ENCODE peak calls at places on chromosomes 7 and 10, in four cellular contexts. V is H1, D is HepG2, A is K562. X is an unnamed sample.

GRCh38 chr10:6713716-6714115 is 133.6 kb upstream of the PRKCQ start:
- DNase-seq in V (no peak), D (no peak), A (no peak), X (no peak)

GRCh38 chr7:73933091-73933490 is 72.1 kb downstream of the TMEM270 start:
- DNase-seq in V (no peak), D (no peak), A (no peak), X (no peak)

GRCh38 chr7:24370541-24370940 is 86.6 kb downstream of the NPY start:
- DNase-seq in V (no peak), D (no peak), A (no peak), X (no peak)

GRCh38 chr10:68330852-68331454 is 911 bp upstream of the HNRNPH3 start:
- DNase-seq in V (no peak), D (no peak), A (no peak), X (no peak)

GRCh38 chr7:12127490-12127889 is 83.6 kb upstream of the TMEM106B start:
- DNase-seq in V (no peak), D (peak; percentile 0), A (no peak), X (no peak)

GRCh38 chr7:2645274-2645868 is 13.6 kb downstream of the TTYH3 start:
- DNase-seq in V (no peak), D (no peak), A (no peak), X (no peak)

GRCh38 chr7:1352656-1353286 is 106.5 kb downstream of the MICALL2 start:
- DNase-seq in V (no peak), D (no peak), A (no peak), X (no peak)

GRCh38 chr7:74656421-74656910 is 1.1 kb upstream of the GTF2I start:
- DNase-seq in V (no peak), D (peak; percentile 51), A (peak; percentile 64), X (peak; percentile 52)

GRCh38 chr7:108014200-108014599 is 11.2 kb upstream of the LAMB1 start:
- DNase-seq in V (no peak), D (no peak), A (no peak), X (no peak)

GRCh38 chr7:157985636-157986035 is 602.0 kb downstream of the PTPRN2 start:
- DNase-seq in V (no peak), D (no peak), A (no peak), X (no peak)

GRCh38 chr7:133853706-133854276 is 273.3 kb upstream of the LRGUK start:
- DNase-seq in V (peak; percentile 21), D (peak; percentile 47), A (peak; percentile 35), X (peak; percentile 27)

GRCh38 chr10:36256166-36256565 is 614.1 kb upstream of the FZD8 start:
- DNase-seq in V (no peak), D (no peak), A (no peak), X (peak; percentile 40)

DNA sequence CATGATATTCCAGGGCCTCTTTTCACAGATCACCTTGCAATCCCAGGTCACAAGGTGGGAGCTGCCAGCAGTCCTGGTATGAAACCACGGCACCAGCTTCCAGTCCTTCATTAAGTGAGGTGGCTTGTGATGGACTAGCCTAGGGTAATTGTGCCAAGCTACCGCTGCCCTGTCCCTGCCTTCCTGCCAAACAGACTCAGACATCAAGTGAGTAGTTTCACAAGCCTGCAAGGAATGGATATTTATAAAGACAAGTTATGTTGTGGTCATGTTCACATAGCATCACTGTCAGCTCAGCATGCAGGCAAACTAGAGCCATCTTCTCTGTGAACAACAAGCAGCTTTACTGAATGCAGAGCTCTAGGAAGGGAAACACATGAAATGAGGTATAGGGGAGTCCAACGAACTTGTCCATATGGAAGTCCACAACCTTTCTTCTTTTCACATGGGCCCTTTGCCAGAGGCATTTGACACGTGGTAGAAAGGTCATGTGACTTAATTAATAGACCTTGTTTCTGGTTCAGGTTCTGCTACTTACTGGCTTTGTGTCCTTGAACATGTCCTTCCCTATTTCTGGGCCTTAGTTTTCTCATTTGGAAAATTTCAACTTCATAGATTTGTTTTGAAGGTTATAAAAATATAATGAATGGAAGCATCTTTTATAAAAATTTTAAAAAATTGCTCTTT is 1061.2 kb downstream of the KCNMA1 start:
- DNase-seq in V (no peak), D (no peak), A (no peak), X (no peak)
- H3K9ac ChIP-seq in V (no peak overlapping the region), D (no peak overlapping the region), A (no peak overlapping the region), X (no peak overlapping the region)

DNA sequence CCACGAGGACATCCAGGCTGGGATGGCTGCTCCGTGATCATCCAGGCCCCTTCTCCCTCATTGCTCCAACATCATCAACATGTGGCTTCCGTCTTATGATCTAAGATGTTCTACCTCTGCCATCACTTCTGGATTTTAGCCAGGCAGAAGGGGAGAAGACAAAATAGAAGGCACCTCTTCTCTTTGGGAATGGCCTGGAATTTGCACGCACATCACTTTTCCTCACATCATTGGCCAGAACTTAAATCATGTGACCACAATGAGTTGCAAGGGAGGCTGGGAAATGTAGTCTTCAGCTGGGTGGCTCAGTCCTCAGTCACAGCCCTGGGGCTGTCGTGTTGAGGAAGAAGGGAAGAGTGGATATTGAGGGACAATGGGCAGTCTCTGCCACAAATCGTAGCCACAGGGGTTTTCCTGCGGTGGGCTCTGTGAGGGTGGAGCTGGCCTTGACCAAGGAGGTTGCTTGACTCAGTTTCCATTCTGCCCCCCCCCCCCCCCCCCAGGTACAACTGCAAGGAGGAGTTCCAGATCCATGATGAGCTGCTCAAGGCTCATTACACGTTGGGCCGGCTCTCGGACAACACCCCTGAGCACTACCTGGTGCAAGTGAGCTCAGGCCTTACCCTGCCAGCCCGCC is 50.3 kb downstream of the PALD1 start:
- DNase-seq in V (no peak), D (peak; percentile 34), A (peak; percentile 69), X (peak; percentile 52)
- TF ChIP-seq JUN in V (no peak), D (no peak), A (peak; percentile 10), X (no peak)

DNA sequence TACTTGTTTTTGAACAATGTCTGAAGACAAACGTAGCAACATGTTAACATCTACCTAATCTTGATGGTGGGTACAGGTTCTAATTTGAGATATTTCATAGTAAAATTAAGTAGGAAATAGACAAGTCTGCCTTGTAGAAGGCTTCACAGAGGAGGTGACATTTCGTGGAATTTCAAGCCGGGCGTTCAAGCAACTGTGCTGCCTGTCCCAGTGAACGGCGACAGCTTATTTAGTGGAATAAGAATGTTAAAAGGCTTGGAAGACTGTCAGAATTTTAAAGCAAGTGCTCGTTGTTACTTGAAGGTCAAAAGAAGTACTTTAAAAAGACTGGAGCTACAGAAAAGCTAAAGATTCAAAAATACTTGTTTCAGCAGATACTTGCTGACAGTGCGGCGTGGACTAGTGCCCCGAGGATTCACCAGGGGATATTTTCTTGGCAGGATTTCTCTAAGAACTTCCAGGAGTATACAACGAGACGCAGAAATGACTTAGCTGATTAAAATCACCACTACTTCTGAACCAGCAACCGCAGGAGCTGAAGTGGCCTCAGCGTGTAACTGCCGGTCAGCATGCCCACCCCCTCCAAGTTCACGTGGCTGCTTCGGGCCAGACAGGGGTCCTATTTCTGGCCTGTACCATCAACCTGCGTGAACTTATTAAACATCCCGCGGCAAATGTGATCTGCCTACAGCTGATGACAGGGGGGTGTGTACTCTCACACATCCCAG is 46.5 kb downstream of the CTBP2 start:
- DNase-seq in V (no peak), D (no peak), A (peak; percentile 18), X (no peak)
- H3K9ac ChIP-seq in V (no peak overlapping the region), D (no peak overlapping the region), A (peak overlapping the region; percentile 82), X (no peak overlapping the region)

DNA sequence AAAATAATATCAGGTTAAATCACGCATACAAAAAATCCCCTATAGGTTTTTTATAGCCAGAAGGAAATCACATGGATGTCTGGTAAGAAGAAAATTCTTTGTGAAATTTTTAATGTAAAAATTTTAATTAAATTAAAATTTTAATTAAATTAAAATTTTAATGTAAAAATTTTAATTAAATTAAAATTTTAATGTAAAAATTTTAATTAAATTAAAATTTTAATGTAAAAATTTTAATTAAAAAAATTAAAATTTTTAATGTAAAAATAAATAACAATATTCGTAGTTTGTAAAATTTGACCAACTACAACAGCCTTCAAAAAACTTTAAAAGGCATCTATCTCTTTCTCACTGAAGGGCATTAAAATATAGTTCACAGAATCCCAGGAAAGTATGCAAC is 61.5 kb downstream of the CTTNBP2 start:
- DNase-seq in V (no peak), D (no peak), A (no peak), X (no peak)
- TF ChIP-seq JUN in V (no peak), D (no peak), A (no peak), X (no peak)

GRCh38 chr7:137980308-137980707 is 21.6 kb downstream of the CREB3L2 start:
- DNase-seq in V (no peak), D (no peak), A (no peak), X (no peak)

GRCh38 chr7:137977173-137977572 is 24.7 kb downstream of the CREB3L2 start:
- DNase-seq in V (no peak), D (no peak), A (no peak), X (no peak)

GRCh38 chr7:137976700-137977099 is 25.2 kb downstream of the CREB3L2 start:
- DNase-seq in V (no peak), D (no peak), A (peak; percentile 58), X (no peak)

GRCh38 chr7:137981175-137981574 is 20.7 kb downstream of the CREB3L2 start:
- DNase-seq in V (no peak), D (no peak), A (no peak), X (no peak)

DNA sequence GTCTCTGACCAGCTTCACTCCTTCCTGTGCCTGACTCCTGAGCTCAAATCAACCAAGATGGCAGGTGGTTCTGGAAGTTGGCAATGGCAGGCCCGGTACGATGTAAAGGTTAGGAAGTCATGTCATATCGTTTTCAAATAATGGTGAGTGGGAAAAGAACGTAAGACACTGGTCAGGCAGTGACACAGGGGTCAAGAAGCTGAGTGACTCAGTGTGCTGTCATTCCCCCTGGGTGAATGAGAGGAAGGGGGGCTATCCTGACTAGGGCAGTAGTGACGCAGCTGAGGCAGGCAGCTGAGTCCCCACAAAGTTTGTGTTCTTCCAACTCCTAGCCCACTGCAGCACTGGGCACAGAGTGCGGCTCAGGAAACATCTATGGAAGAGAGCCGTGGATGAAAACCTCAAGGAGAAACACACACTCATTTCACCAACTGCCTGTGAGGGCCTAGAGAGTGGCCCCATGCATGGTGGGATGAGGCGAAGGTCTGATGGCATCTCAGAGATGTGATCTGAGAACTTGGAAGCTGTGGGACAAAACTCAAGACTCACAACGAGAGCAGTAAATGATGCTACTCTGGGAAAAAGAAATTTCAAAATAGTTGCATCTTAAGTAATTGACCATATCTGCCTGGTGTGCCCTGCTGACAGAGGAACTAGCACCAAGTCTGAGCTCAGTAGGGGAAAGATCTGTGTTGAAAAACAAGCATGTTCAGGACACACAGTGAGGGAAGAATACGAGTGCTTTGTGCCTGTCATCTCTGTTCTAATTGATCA is 23.2 kb downstream of the CREB3L2 start:
- DNase-seq in V (no peak), D (no peak), A (peak; percentile 62), X (peak; percentile 95)
- H3K9ac ChIP-seq in V (no peak overlapping the region), D (no peak overlapping the region), A (peak overlapping the region; percentile 62), X (peak overlapping the region; percentile 18)

DNA sequence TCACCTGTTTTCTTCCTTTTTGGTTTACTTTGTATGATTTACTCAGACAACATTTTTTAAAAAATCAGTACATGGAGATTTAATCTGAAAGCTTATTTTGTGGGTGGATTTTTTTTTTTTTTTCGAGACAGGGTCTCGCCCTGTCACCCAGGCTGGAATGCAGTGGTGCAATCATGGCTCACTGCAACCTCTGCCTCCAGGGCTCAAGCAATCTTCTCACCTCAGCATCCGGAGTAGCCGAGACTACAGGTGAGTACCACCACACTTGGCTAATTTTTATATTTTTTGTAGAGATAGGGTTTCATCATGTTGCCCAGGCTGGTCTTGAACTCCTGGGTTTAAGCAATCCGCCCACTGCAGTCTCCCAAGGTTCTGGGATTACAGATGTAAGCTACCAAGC is 2.5 kb downstream of the GSTO1 start:
- DNase-seq in V (no peak), D (no peak), A (no peak), X (no peak)
- TF ChIP-seq JUN in V (no peak), D (no peak), A (no peak), X (no peak)

GRCh38 chr10:127908106-127908957 is 1.4 kb downstream of the PTPRE start:
- DNase-seq in V (no peak), D (peak; percentile 23), A (no peak), X (peak; percentile 65)
- H3K9ac ChIP-seq in V (no peak overlapping the region), D (no peak overlapping the region), A (no peak overlapping the region), X (peak overlapping the region; percentile 82)

GRCh38 chr10:104706886-104707285 is 65.8 kb downstream of the SORCS3 start:
- DNase-seq in V (no peak), D (no peak), A (no peak), X (no peak)
- TF ChIP-seq JUN in V (no peak), D (no peak), A (no peak), X (no peak)

X was measured in endothelial cell of umbilical vein.